ENCODE peak calls at places on chromosomes 1 and 21, in five cellular contexts. D is astrocyte, R is astrocyte of the spinal cord, C is fibroblast of lung, I is A549. J is an unnamed sample.
A peak's percentile ranks its signal among the peaks of the same experiment; 100 is the strongest.

GRCh38 chr1:185733818-185734709 is at the start of gene HMCN1:
- DNase-seq in D (peak; percentile 58), C (peak; percentile 72), R (peak; percentile 68), I (peak; percentile 32), J (peak; percentile 37)

GRCh38 chr1:210989949-210990348 is 144.0 kb downstream of the KCNH1 start:
- DNase-seq in R (no peak), D (no peak), C (no peak), I (no peak), J (no peak)

GRCh38 chr1:231139125-231139649 is 22.7 kb upstream of the TRIM67 start:
- DNase-seq in D (peak; percentile 91), R (peak; percentile 92), C (peak; percentile 93), I (peak; percentile 35), J (no peak)

GRCh38 chr1:14136881-14137280 is 436.9 kb downstream of the PRDM2 start:
- DNase-seq in R (no peak), I (no peak), D (no peak), C (no peak), J (no peak)

GRCh38 chr1:11168731-11169130 is 20.4 kb upstream of the ANGPTL7 start:
- DNase-seq in C (peak; percentile 41), D (no peak), I (no peak), R (no peak), J (no peak)

GRCh38 chr21:45644041-45644906 is 749 bp downstream of the PCBP3 start:
- DNase-seq in C (no peak), R (peak; percentile 19), I (no peak), D (no peak), J (no peak)

GRCh38 chr1:54927475-54928240 is 40.7 kb upstream of the DHCR24 start:
- DNase-seq in R (peak; percentile 68), C (peak; percentile 38), I (no peak), D (peak; percentile 29), J (no peak)

GRCh38 chr21:32214654-32215305 is 64.1 kb downstream of the MIS18A start:
- DNase-seq in I (no peak), R (no peak), D (no peak), C (no peak), J (no peak)

GRCh38 chr1:9894115-9894514 is 16.0 kb downstream of the CTNNBIP1 start:
- DNase-seq in C (no peak), I (no peak), D (no peak), R (no peak), J (no peak)

GRCh38 chr21:42505090-42505726 is 8.4 kb upstream of the SLC37A1 start:
- DNase-seq in D (no peak), C (no peak), R (no peak), I (no peak), J (no peak)

GRCh38 chr1:72137665-72138064 is 144.7 kb downstream of the NEGR1 start:
- DNase-seq in C (no peak), D (no peak), R (peak; percentile 9), I (no peak), J (no peak)

GRCh38 chr1:65002508-65003315 is 36.4 kb upstream of the JAK1 start:
- DNase-seq in R (peak; percentile 81), D (peak; percentile 67), C (peak; percentile 79), I (peak; percentile 62), J (peak; percentile 54)

GRCh38 chr1:234604726-234605492 is 5.1 kb downstream of the IRF2BP2 start:
- DNase-seq in R (peak; percentile 74), I (no peak), C (peak; percentile 77), D (no peak), J (no peak)

GRCh38 chr21:42941696-42942085 is 16.3 kb upstream of the ERVH48-1 start:
- DNase-seq in I (no peak), R (no peak), D (no peak), C (no peak), J (no peak)

GRCh38 chr1:1630965-1631792 is 794 bp upstream of the MMP23B start:
- DNase-seq in D (no peak), C (peak; percentile 36), R (no peak), I (no peak), J (no peak)

GRCh38 chr1:167687919-167688519 is 33.8 kb upstream of the MPZL1 start:
- DNase-seq in R (peak; percentile 83), C (peak; percentile 58), I (peak; percentile 76), D (peak; percentile 42), J (peak; percentile 81)

DNA sequence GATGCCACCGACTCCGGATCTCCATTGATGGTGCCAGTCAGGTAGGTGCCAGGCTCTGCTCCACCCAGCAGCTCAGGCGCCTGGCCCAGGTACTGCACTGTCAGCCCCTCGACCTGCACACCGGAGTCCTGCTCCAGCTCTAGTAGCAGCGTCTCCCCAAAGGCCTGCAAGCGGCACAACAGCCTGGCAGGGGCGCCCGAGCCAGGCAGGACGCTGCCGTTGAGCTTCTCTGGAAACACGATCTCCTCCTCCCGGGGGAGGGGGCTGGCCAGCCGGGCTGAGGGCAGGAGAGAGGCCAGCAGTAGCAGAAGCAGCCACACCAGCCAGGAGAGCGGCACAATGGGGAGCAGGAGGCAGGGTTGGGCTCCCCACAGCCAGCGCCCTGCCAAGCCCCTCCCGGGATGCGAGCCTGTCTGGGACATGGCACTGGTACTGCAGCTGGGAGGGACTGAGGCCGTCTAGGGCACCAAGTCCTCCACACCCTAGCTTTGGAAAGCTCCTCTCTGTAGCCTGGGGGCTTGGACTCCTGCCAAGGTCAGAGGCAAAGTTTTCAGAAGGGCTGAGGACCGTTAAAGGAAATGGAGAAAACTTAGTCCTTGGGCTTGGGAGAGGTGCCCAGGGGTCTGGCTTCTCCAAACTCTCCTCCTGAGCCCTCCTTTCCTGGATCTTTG is 513 bp downstream of the ADAMTS4 start:
- DNase-seq in R (peak; percentile 39), D (no peak), I (no peak), C (no peak), J (peak; percentile 38)
- TF ChIP-seq CTCF in R (peak; percentile 18), D (no peak), I (no peak), C (no peak), J (peak; percentile 29)

GRCh38 chr1:200556005-200556404 is 64.5 kb downstream of the KIF14 start:
- DNase-seq in R (peak; percentile 16), C (no peak), I (peak; percentile 17), D (no peak), J (no peak)

GRCh38 chr1:200561856-200562214 is 58.7 kb downstream of the KIF14 start:
- DNase-seq in D (no peak), R (no peak), I (no peak), C (no peak), J (no peak)

GRCh38 chr1:200564319-200564718 is 56.2 kb downstream of the KIF14 start:
- DNase-seq in R (no peak), I (no peak), C (no peak), D (no peak), J (no peak)

GRCh38 chr1:200558866-200559459 is 61.6 kb downstream of the KIF14 start:
- DNase-seq in R (peak; percentile 66), C (peak; percentile 48), I (peak; percentile 64), D (peak; percentile 40), J (no peak)
- TF ChIP-seq CTCF in R (peak; percentile 74), C (peak; percentile 62), I (peak; percentile 85), D (peak; percentile 65), J (peak; percentile 71)

GRCh38 chr1:188295157-188295556 is 1466.4 kb downstream of the PLA2G4A start:
- DNase-seq in D (no peak), R (no peak), I (no peak), C (no peak), J (no peak)
- TF ChIP-seq CTCF in D (no peak), R (no peak), I (no peak), C (no peak), J (no peak)

GRCh38 chr1:206048582-206048981 is 4.4 kb upstream of the RHEX start:
- DNase-seq in R (no peak), C (no peak), I (peak; percentile 59), D (no peak), J (no peak)
- TF ChIP-seq CTCF in R (no peak), C (no peak), I (no peak), D (no peak), J (no peak)

DNA sequence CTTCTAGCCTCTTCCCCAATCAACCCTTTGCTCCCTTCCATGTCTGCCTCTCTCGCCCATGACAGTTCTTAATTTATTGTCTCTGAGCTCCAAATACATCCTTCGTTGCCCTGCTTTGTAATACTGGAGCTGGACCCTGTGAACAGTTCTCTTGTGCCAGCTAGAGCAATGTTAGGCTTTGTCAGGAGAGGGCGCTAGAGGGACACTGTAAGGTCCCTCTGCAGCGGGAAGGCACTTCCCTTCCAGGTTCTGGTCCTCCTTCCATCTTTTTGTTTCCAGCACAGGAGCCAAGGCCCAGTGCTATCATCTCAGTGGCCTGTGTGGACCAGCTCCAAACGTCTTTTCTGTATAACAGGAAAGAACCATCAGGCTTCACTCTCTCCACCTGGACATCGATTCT is 95.9 kb downstream of the PTPRU start:
- DNase-seq in R (peak; percentile 37), D (no peak), C (peak; percentile 18), I (peak; percentile 53), J (no peak)
- TF ChIP-seq CTCF in R (peak; percentile 59), D (peak; percentile 35), C (peak; percentile 31), I (peak; percentile 12), J (peak; percentile 58)

GRCh38 chr1:63004868-63005267 is 220.9 kb downstream of the ATG4C start:
- DNase-seq in I (peak; percentile 2), D (no peak), R (peak; percentile 18), C (peak; percentile 7), J (no peak)
- TF ChIP-seq CTCF in I (peak; percentile 19), D (peak; percentile 31), R (peak; percentile 55), C (no peak), J (peak; percentile 58)

GRCh38 chr21:16193758-16194606 is 464.2 kb downstream of the USP25 start:
- DNase-seq in I (peak; percentile 81), C (peak; percentile 93), R (peak; percentile 90), D (peak; percentile 91), J (no peak)
- TF ChIP-seq CTCF in I (peak; percentile 30), C (peak; percentile 22), R (peak; percentile 56), D (peak; percentile 22), J (no peak)

J was measured in progenitor cell of endocrine pancreas.